ENCODE peak calls at places on chromosomes 16 and 17, in five cellular contexts. P, O, H, N and L are unnamed samples.

GRCh38 chr17:28398280-28398981 is 7.6 kb downstream of the SLC46A1 start:
- DNase-seq in P (no peak), O (no peak), H (no peak), N (no peak), L (no peak)

GRCh38 chr16:8853611-8854010 is 15.2 kb downstream of the CARHSP1 start:
- DNase-seq in P (no peak), O (no peak), H (no peak), N (no peak), L (no peak)

GRCh38 chr16:11256657-11257130 is 690 bp upstream of the SOCS1 start:
- DNase-seq in P (peak; percentile 87), O (peak; percentile 71), H (peak; percentile 76), N (peak; percentile 63), L (no peak)

GRCh38 chr17:66431910-66432309 is 129.5 kb downstream of the PRKCA start:
- DNase-seq in P (no peak), O (no peak), H (no peak), N (no peak), L (no peak)

GRCh38 chr17:49595980-49596379 is 20.3 kb downstream of the NXPH3 start:
- DNase-seq in P (no peak), O (no peak), H (no peak), N (no peak), L (no peak)

GRCh38 chr16:9012848-9013507 is 49.3 kb upstream of the USP7 start:
- DNase-seq in P (peak; percentile 64), O (peak; percentile 92), H (no peak), N (no peak), L (no peak)

GRCh38 chr16:22969567-22969966 is 155.6 kb downstream of the HS3ST2 start:
- DNase-seq in P (no peak), O (no peak), H (no peak), N (no peak), L (no peak)

GRCh38 chr17:4098516-4099209 is 44.2 kb downstream of the ZZEF1 start:
- DNase-seq in P (no peak), O (no peak), H (no peak), N (no peak), L (no peak)

GRCh38 chr17:37476431-37477130 is 13.1 kb upstream of the DUSP14 start:
- DNase-seq in P (no peak), O (no peak), H (peak; percentile 22), N (no peak), L (no peak)

GRCh38 chr16:89574681-89575246 is 794 bp upstream of the CPNE7 start:
- DNase-seq in P (no peak), O (peak; percentile 92), H (peak; percentile 32), N (no peak), L (peak; percentile 88)

GRCh38 chr17:57545836-57546305 is 199.2 kb downstream of the CCDC182 start:
- DNase-seq in P (no peak), O (no peak), H (no peak), N (no peak), L (no peak)

GRCh38 chr17:79619196-79619595 is 8.3 kb upstream of the RBFOX3 start:
- DNase-seq in P (peak; percentile 19), O (no peak), H (peak; percentile 7), N (no peak), L (no peak)

GRCh38 chr16:51577621-51578303 is 426.7 kb upstream of the SALL1 start:
- DNase-seq in P (no peak), O (peak; percentile 55), H (no peak), N (no peak), L (no peak)

GRCh38 chr17:9239821-9240658 is 218.7 kb downstream of the NTN1 start:
- DNase-seq in P (peak; percentile 87), O (peak; percentile 66), H (peak; percentile 82), N (peak; percentile 65), L (no peak)

GRCh38 chr16:72923757-72924156 is 124.2 kb downstream of the ZFHX3 start:
- DNase-seq in P (no peak), O (no peak), H (no peak), N (no peak), L (no peak)

GRCh38 chr17:78517421-78517820 is 59.8 kb downstream of the DNAH17 start:
- DNase-seq in P (no peak), O (no peak), H (peak; percentile 43), N (no peak), L (no peak)

GRCh38 chr17:80789356-80789902 is 202.2 kb upstream of the CHMP6 start:
- DNase-seq in P (no peak), O (no peak), H (no peak), N (no peak), L (peak; percentile 91)

GRCh38 chr16:496097-496886 is 31.2 kb upstream of the CAPN15 start:
- DNase-seq in P (no peak), O (no peak), H (no peak), N (no peak), L (peak; percentile 19)

GRCh38 chr16:75267631-75268264 is 16.3 kb upstream of the BCAR1 start:
- DNase-seq in P (peak; percentile 84), O (no peak), H (peak; percentile 82), N (peak; percentile 67), L (no peak)

GRCh38 chr17:327971-328370 is 24.6 kb downstream of the RPH3AL start:
- DNase-seq in P (peak; percentile 30), O (no peak), H (no peak), N (no peak), L (no peak)

GRCh38 chr16:87309912-87310485 is 7.2 kb downstream of the C16orf95 start:
- DNase-seq in P (no peak), O (no peak), H (no peak), N (no peak), L (no peak)

GRCh38 chr16:46569231-46569735 is 51.9 kb downstream of the SHCBP1 start:
- DNase-seq in P (no peak), O (no peak), H (no peak), N (no peak), L (no peak)

GRCh38 chr17:80455328-80455710 is 21.1 kb downstream of the NPTX1 start:
- DNase-seq in P (peak; percentile 77), O (peak; percentile 83), H (no peak), N (no peak), L (no peak)

GRCh38 chr16:11145173-11145820 is 110.7 kb downstream of the SOCS1 start:
- DNase-seq in P (no peak), O (no peak), H (peak; percentile 53), N (no peak), L (no peak)

GRCh38 chr16:50234771-50235556 is 31.4 kb upstream of the ADCY7 start:
- DNase-seq in P (no peak), O (no peak), H (no peak), N (no peak), L (no peak)

DNA sequence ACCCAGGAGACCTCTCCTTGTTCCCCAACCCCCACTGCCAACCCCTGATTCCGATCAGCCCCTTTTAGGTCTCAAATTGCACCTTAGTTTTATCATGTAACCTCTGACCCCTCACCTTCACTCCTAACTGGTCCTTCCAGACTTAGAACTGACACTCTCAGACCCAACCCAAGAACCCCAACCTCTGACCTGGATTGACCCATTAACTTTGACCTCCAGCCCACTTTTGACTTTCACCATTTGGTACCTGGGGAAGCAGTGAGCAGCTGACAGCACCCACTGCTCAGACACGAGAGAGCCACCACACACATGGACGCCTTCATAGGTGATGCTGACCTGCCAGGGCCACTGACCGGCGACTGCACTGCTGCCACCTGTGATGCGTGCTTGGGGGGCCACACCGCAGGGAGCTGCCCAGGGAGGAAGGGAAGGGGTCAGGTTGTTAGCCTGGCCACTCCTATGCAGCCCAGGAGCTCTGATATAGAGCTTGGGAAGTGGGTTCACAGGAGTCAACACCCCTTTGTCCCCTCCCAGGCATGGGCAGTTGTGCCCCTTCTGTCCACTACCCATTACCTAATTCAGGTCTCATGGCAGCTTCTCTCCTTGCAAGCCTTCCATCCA is 2.4 kb downstream of the PRSS8 start:
- DNase-seq in P (no peak), O (no peak), H (no peak), N (no peak), L (no peak)
- H3K4me3 ChIP-seq in P (no peak overlapping the region), O (peak overlapping the region; percentile 94), H (no peak overlapping the region), N (no peak overlapping the region), L (no peak overlapping the region)

GRCh38 chr16:84284168-84284722 is 10.4 kb upstream of the WFDC1 start:
- DNase-seq in P (peak; percentile 81), O (peak; percentile 72), H (peak; percentile 69), N (peak; percentile 36), L (no peak)
- H3K27ac ChIP-seq in P (peak overlapping the region; percentile 46), O (no peak overlapping the region), H (peak overlapping the region; percentile 79), N (no peak overlapping the region), L (no peak overlapping the region)

GRCh38 chr16:67395105-67395457 is 1.8 kb upstream of the TPPP3 start:
- DNase-seq in P (no peak), O (no peak), H (no peak), N (no peak), L (no peak)

GRCh38 chr16:67393111-67393789 is at the start of gene TPPP3:
- DNase-seq in P (peak; percentile 94), O (peak; percentile 83), H (peak; percentile 92), N (peak; percentile 84), L (no peak)

GRCh38 chr16:67394271-67395104 is 1.2 kb upstream of the TPPP3 start:
- DNase-seq in P (peak; percentile 75), O (peak; percentile 69), H (no peak), N (no peak), L (no peak)

GRCh38 chr16:67392301-67393059 is 818 bp downstream of the TPPP3 start:
- DNase-seq in P (no peak), O (no peak), H (no peak), N (no peak), L (no peak)

DNA sequence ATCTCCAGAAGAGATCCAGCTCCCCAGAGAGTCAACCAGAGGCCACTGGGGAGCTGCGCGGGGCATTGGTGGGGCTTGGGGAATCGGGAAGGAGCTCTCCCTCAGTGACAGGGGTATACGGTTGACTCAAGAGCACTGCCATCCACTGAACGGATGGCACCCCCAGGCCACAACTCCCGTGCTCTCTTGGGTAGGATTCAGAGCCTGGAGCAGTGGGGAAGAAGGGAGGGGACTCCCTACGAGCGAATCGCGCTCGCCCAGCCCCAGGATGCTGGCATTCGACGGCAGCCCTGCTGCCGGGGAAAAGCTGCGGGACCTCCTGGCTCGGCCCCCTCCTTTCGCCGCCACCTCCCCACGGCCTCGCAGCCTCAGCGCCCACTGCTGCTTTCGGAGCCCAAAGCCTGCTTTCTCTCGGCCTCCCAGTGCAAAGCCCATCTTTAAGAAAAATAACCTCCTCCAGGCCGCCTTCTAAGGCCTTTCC is 532 bp upstream of the TPPP3 start:
- DNase-seq in P (peak; percentile 56), O (no peak), H (no peak), N (no peak), L (no peak)
- H3K4me3 ChIP-seq in P (peak overlapping the region; percentile 67), O (peak overlapping the region; percentile 61), H (peak overlapping the region; percentile 66), N (no peak overlapping the region), L (no peak overlapping the region)

DNA sequence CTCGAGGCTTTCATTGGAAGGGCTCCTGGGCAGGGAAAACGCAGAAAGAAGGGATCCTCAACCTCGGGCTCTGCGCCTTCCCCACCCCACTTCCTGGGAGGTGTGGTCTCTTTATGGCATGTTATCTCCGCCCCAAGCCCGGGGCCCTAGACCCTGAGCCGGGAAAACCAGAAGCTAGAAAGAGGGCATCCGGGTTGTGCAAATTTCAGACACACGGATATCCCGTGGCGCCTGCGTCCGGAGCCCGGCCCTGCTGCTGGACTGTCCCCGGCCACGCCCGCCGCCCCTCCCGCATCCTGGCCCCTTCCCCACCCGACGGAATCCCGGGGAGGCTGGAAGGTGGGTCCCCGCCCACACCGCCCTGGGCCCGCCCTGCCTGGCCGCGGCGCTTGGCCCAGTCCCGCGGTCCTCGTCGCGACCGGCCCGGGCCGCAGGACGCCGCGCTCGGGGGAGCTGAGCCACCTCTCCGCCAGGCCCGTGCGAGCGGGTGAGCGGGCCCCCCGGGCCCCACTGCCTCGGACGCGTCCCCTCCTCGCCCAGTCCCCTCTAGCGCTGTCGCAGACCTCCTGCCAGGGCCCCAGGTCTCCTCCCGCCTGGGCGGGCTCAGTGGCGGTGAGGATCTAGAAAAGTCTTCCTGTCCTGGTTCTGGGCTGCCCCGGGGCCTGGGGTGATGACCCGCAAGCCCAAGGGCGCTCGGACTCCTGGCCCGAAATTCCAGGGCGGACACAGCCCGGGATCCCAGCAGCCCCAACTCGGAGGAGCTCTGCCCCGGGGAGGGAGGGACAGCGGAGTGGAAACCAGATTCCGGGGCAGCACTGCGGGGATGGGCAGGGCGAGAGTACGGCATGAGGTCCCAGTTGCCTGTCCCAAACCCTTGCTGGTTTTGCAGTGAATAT is at the start of gene SLC16A5:
- DNase-seq in P (peak; percentile 94), O (peak; percentile 98), H (peak; percentile 91), N (peak; percentile 95), L (no peak)
- H3K27ac ChIP-seq in P (peak within 1 kb of the TSS; percentile 91), O (peak within 1 kb of the TSS; percentile 98), H (peak within 1 kb of the TSS; percentile 92), N (peak within 1 kb of the TSS; percentile 92), L (no peak within 1 kb of the TSS)